ENCODE peak calls at places on chromosomes 7 and 10, in seven cellular contexts. A is trophoblast cell, V is H9, I is neuronal stem cell, G is mesenchymal stem cell, B is IMR-90, Q is H1. N is an unnamed sample.

GRCh38 chr7:25353744-25354143 is 125.5 kb upstream of the NPVF start:
- DNase-seq in A (no peak), V (no peak), I (no peak), G (no peak), B (no peak), Q (no peak), N (no peak)

GRCh38 chr10:127922675-127923366 is 15.9 kb downstream of the PTPRE start:
- DNase-seq in A (peak), V (no peak), I (no peak), G (peak), B (peak), Q (no peak), N (no peak)

GRCh38 chr7:88289505-88290129 is 17.1 kb downstream of the STEAP4 start:
- DNase-seq in A (no peak), V (no peak), I (no peak), G (no peak), B (no peak), Q (no peak), N (no peak)

GRCh38 chr10:80751940-80752339 is 214.2 kb downstream of the SH2D4B start:
- DNase-seq in A (no peak), V (no peak), I (no peak), G (no peak), B (no peak), Q (no peak), N (no peak)

GRCh38 chr10:124705021-124705740 is 39.0 kb downstream of the FAM53B start:
- DNase-seq in A (no peak), V (peak), I (no peak), G (peak), B (no peak), Q (no peak), N (peak)

GRCh38 chr10:72727128-72727527 is 35.2 kb downstream of the MCU start:
- DNase-seq in A (no peak), V (no peak), I (no peak), G (peak), B (no peak), Q (no peak), N (peak)

GRCh38 chr7:40194743-40195142 is 59.9 kb downstream of the SUGCT start:
- DNase-seq in A (no peak), V (no peak), I (no peak), G (peak), B (peak), Q (no peak), N (no peak)

GRCh38 chr7:56091591-56091990 is 1.2 kb downstream of the PHKG1 start:
- DNase-seq in A (no peak), V (no peak), I (no peak), G (no peak), B (no peak), Q (no peak), N (peak)

GRCh38 chr7:20958474-20958873 is 171.8 kb upstream of the SP8 start:
- DNase-seq in A (no peak), V (no peak), I (no peak), G (no peak), B (no peak), Q (no peak), N (no peak)

GRCh38 chr10:1661861-1662260 is 75.5 kb downstream of the ADARB2 start:
- DNase-seq in A (no peak), V (no peak), I (no peak), G (no peak), B (no peak), Q (no peak), N (no peak)

GRCh38 chr10:13485623-13486022 is 43.2 kb downstream of the BEND7 start:
- DNase-seq in A (no peak), V (no peak), I (no peak), G (no peak), B (no peak), Q (no peak), N (no peak)

GRCh38 chr10:113665352-113665751 is 1.5 kb upstream of the NRAP start:
- DNase-seq in A (no peak), V (peak), I (no peak), G (no peak), B (no peak), Q (no peak), N (no peak)

GRCh38 chr7:99121496-99122021 is 22.3 kb downstream of the SMURF1 start:
- DNase-seq in A (no peak), V (no peak), I (no peak), G (peak), B (peak), Q (no peak), N (no peak)

GRCh38 chr7:108592633-108593277 is 23.1 kb downstream of the DNAJB9 start:
- DNase-seq in A (no peak), V (no peak), I (no peak), G (no peak), B (no peak), Q (no peak), N (no peak)

GRCh38 chr7:147586526-147586925 is 1004.0 kb upstream of the C7orf33 start:
- DNase-seq in A (no peak), V (no peak), I (no peak), G (no peak), B (no peak), Q (no peak), N (peak)

GRCh38 chr10:75406158-75407065 is 4.8 kb upstream of the ZNF503 start:
- DNase-seq in A (no peak), V (peak), I (peak), G (no peak), B (no peak), Q (no peak), N (peak)

GRCh38 chr10:109956454-109957091 is 33.3 kb upstream of the XPNPEP1 start:
- DNase-seq in A (peak), V (peak), I (no peak), G (peak), B (peak), Q (no peak), N (peak)

GRCh38 chr7:74289660-74290589 is 718 bp downstream of the CLIP2 start:
- DNase-seq in A (no peak), V (no peak), I (no peak), G (no peak), B (no peak), Q (no peak), N (no peak)

DNA sequence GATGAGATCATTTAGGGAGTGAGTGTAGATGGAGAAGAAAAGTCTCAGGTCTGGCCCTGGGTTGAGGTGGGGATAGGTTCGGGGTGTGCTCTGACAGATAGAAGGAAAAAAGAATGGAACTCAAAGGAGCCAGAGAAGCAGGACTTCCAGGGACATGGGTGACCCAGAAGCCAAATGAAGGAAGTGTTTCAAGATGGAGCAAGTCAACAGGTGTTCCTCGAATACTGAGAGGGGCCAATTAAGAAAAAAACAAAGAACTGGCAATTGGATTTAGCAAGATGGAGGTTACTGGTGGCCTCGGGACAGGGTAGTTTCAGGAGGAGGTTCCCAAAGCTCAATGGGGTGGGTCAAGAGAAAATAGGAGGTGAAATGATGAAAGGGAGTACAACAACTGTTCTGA is 40.3 kb downstream of the DENND2A start:
- DNase-seq in A (no peak), V (no peak), I (no peak), G (no peak), B (no peak), Q (no peak), N (no peak)
- H3K4ac ChIP-seq in A (no peak), V (no peak), I (no peak), G (no peak), B (no peak), Q (no peak), N (no peak)

DNA sequence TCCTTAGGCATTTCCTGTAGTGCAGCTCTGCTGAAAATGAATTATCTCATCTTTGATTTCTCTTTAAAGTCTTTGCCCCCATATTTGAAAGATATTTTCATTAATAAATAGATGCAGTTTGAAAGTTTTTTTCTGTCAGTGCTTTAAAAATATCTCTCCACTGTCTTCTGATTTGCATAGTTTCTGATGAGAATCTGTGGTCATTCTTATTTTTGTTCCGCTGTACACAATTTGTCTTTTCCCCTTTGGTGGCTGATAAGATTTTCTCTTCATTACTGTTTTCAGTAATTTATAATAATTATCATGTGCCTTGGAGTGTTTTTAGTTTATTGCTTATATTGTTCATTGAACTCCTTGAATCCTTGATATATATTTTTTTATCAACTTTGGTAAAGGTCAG is 7.0 kb upstream of the GHRHR start:
- DNase-seq in A (no peak), V (no peak), I (no peak), G (no peak), B (no peak), Q (no peak), N (no peak)
- H3K4me2 ChIP-seq in A (no peak), V (no peak), I (no peak), G (no peak), B (no peak), Q (no peak), N (no peak)

GRCh38 chr10:25392132-25392531 is 217.3 kb downstream of the GPR158 start:
- DNase-seq in A (no peak), V (no peak), I (no peak), G (no peak), B (no peak), Q (no peak), N (no peak)
- H3K4ac ChIP-seq in A (no peak), V (no peak), I (no peak), G (no peak), B (no peak), Q (no peak), N (no peak)

GRCh38 chr7:112782498-112782897 is 7.7 kb downstream of the TMEM168 start:
- DNase-seq in A (no peak), V (no peak), I (no peak), G (no peak), B (no peak), Q (no peak), N (no peak)
- H3K4me2 ChIP-seq in A (no peak), V (no peak), I (no peak), G (no peak), B (no peak), Q (no peak), N (no peak)

DNA sequence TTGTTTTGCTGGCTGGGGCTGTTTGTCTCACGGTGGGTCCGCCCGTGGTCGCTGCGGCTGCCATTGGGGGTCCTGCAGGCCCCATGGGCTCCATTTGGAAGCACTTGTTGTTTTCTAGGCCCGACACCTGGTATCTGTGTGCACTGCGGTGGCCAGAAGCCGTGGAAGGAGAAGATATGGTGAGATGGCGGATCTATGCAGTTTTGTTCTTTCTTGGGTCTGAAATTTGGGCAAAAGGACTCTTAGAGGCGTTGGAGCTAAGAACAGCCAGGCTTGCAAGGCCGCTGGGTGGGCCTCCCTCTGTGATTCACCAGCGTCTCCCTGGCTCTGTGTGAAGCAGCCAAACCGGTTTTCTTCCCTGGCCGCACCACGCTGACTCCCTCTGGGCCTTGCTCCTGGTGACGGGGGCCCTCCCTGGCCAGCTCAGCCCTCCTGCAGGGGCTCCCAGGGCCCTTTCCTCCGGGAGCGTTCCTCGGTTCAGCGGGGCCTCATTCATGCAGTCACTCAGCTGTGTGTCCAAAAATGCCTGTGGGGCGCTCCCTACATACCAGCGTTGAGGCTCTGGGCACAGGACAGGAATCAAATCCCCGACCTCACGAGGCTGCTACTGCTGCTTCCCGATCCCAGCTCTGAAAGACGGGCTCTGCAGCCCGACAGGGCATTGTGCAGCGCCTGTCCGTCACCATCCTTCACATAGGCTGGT is 109.7 kb upstream of the SHH start:
- DNase-seq in A (peak), V (peak), I (no peak), G (no peak), B (no peak), Q (no peak), N (peak)
- H3K4ac ChIP-seq in A (no peak), V (no peak), I (no peak), G (no peak), B (no peak), Q (no peak), N (no peak)